ENCODE peak calls at places on chromosomes 4 and X, in four cellular contexts. One of them, this sample, is unnamed.

GRCh38 chr4:22090655-22091350 is 142.2 kb upstream of the KCNIP4 start:
- DNase-seq in H1: no peak
- DNase-seq in HCT116: no peak
- DNase-seq in K562: no peak
- DNase-seq in this sample: no peak

GRCh38 chrX:104310084-104310483 is 55.4 kb upstream of the ESX1 start:
- DNase-seq in HCT116: no peak
- DNase-seq in K562: no peak
- DNase-seq in H1: no peak
- DNase-seq in this sample: no peak

GRCh38 chr4:145734576-145735329 is 54.8 kb downstream of the C4orf51 start:
- DNase-seq in HCT116: no peak
- DNase-seq in H1: no peak
- DNase-seq in K562: no peak
- DNase-seq in this sample: peak

GRCh38 chr4:84529169-84529751 is 30.2 kb upstream of the NKX6-1 start:
- DNase-seq in HCT116: peak
- DNase-seq in H1: no peak
- DNase-seq in K562: peak
- DNase-seq in this sample: peak

GRCh38 chr4:111066001-111066400 is 443.1 kb upstream of the PITX2 start:
- DNase-seq in HCT116: no peak
- DNase-seq in K562: no peak
- DNase-seq in H1: no peak
- DNase-seq in this sample: no peak

GRCh38 chr4:148112231-148112982 is 329.8 kb downstream of the NR3C2 start:
- DNase-seq in H1: no peak
- DNase-seq in K562: no peak
- DNase-seq in HCT116: no peak
- DNase-seq in this sample: no peak

GRCh38 chrX:13762015-13762414 is 27.5 kb downstream of the OFD1 start:
- DNase-seq in K562: no peak
- DNase-seq in HCT116: no peak
- DNase-seq in H1: no peak
- DNase-seq in this sample: no peak

GRCh38 chrX:31572396-31572795 is 500.6 kb upstream of the FTHL17 start:
- DNase-seq in H1: no peak
- DNase-seq in HCT116: no peak
- DNase-seq in K562: no peak
- DNase-seq in this sample: no peak

GRCh38 chr4:14196141-14196540 is 568.6 kb upstream of the BOD1L1 start:
- DNase-seq in HCT116: no peak
- DNase-seq in H1: peak
- DNase-seq in K562: peak
- DNase-seq in this sample: no peak

GRCh38 chrX:120463241-120463640 is 5.9 kb downstream of the LAMP2 start:
- DNase-seq in K562: no peak
- DNase-seq in HCT116: no peak
- DNase-seq in H1: no peak
- DNase-seq in this sample: peak

GRCh38 chr4:2823671-2824328 is 19.8 kb upstream of the ADD1 start:
- DNase-seq in H1: no peak
- DNase-seq in K562: no peak
- DNase-seq in HCT116: no peak
- DNase-seq in this sample: no peak

GRCh38 chr4:127896069-127896468 is 15.4 kb downstream of the PLK4 start:
- DNase-seq in K562: no peak
- DNase-seq in H1: no peak
- DNase-seq in HCT116: no peak
- DNase-seq in this sample: no peak

GRCh38 chrX:51459125-51459524 is 37.3 kb downstream of the NUDT11 start:
- DNase-seq in H1: no peak
- DNase-seq in HCT116: peak
- DNase-seq in K562: no peak
- DNase-seq in this sample: peak

GRCh38 chr4:34516524-34516923 is 1727.8 kb downstream of the ARAP2 start:
- DNase-seq in K562: no peak
- DNase-seq in H1: no peak
- DNase-seq in HCT116: peak
- DNase-seq in this sample: no peak

GRCh38 chr4:79413486-79413885 is 5.5 kb upstream of the GK2 start:
- DNase-seq in H1: no peak
- DNase-seq in HCT116: no peak
- DNase-seq in K562: no peak
- DNase-seq in this sample: no peak

GRCh38 chrX:39491548-39492297 is 606.0 kb downstream of the BCOR start:
- DNase-seq in HCT116: no peak
- DNase-seq in H1: no peak
- DNase-seq in K562: peak
- DNase-seq in this sample: no peak

GRCh38 chrX:4710618-4711433 is 997.4 kb upstream of the PRKX start:
- DNase-seq in K562: no peak
- DNase-seq in HCT116: no peak
- DNase-seq in H1: no peak
- DNase-seq in this sample: peak

GRCh38 chrX:78133561-78133960 is 5.9 kb downstream of the TAF9B start:
- DNase-seq in K562: no peak
- DNase-seq in H1: no peak
- DNase-seq in HCT116: no peak
- DNase-seq in this sample: no peak

GRCh38 chr4:4755306-4755705 is 104.2 kb upstream of the MSX1 start:
- DNase-seq in K562: no peak
- DNase-seq in HCT116: no peak
- DNase-seq in H1: no peak
- DNase-seq in this sample: no peak

GRCh38 chr4:100483796-100484195 is 34.0 kb downstream of the EMCN start:
- DNase-seq in HCT116: no peak
- DNase-seq in K562: no peak
- DNase-seq in H1: no peak
- DNase-seq in this sample: no peak

GRCh38 chr4:87078987-87079469 is 141.4 kb downstream of the KLHL8 start:
- DNase-seq in K562: no peak
- DNase-seq in H1: no peak
- DNase-seq in HCT116: no peak
- DNase-seq in this sample: no peak

GRCh38 chr4:127586922-127587571 is 45.7 kb upstream of the INTU start:
- DNase-seq in H1: no peak
- DNase-seq in K562: peak
- DNase-seq in HCT116: peak
- DNase-seq in this sample: peak

GRCh38 chr4:184599492-184600135 is 49.6 kb downstream of the CASP3 start:
- DNase-seq in K562: no peak
- DNase-seq in H1: no peak
- DNase-seq in HCT116: no peak
- DNase-seq in this sample: no peak

GRCh38 chr4:151553874-151554273 is 144.9 kb downstream of the FHIP1A start:
- DNase-seq in K562: no peak
- DNase-seq in HCT116: no peak
- DNase-seq in H1: no peak
- DNase-seq in this sample: no peak

GRCh38 chr4:82452026-82452425 is 21.6 kb downstream of the ENOPH1 start:
- DNase-seq in K562: no peak
- DNase-seq in H1: no peak
- DNase-seq in HCT116: no peak
- DNase-seq in this sample: no peak

GRCh38 chr4:105715692-105716278 is 7.2 kb downstream of the GSTCD start:
- DNase-seq in K562: no peak
- DNase-seq in H1: no peak
- DNase-seq in HCT116: peak
- DNase-seq in this sample: peak

GRCh38 chr4:56641494-56642051 is 39.5 kb downstream of the HOPX start:
- DNase-seq in K562: no peak
- DNase-seq in H1: no peak
- DNase-seq in HCT116: peak
- DNase-seq in this sample: no peak

GRCh38 chr4:154623995-154624394 is 11.5 kb upstream of the FGG start:
- DNase-seq in H1: no peak
- DNase-seq in HCT116: no peak
- DNase-seq in K562: no peak
- DNase-seq in this sample: no peak

GRCh38 chr4:154630307-154630706 is 17.9 kb upstream of the FGG start:
- DNase-seq in H1: no peak
- DNase-seq in K562: no peak
- DNase-seq in HCT116: no peak
- DNase-seq in this sample: no peak

GRCh38 chr4:154622598-154622997 is 10.1 kb upstream of the FGG start:
- DNase-seq in K562: peak
- DNase-seq in HCT116: peak
- DNase-seq in H1: no peak
- DNase-seq in this sample: peak

GRCh38 chr4:154626793-154627484 is 14.5 kb upstream of the FGG start:
- DNase-seq in HCT116: peak
- DNase-seq in K562: peak
- DNase-seq in H1: peak
- DNase-seq in this sample: peak
- TF ChIP-seq FOSL1 in HCT116: no peak
- TF ChIP-seq FOSL1 in K562: no peak
- TF ChIP-seq FOSL1 in H1: no peak
- TF ChIP-seq FOSL1 in this sample: no peak

DNA sequence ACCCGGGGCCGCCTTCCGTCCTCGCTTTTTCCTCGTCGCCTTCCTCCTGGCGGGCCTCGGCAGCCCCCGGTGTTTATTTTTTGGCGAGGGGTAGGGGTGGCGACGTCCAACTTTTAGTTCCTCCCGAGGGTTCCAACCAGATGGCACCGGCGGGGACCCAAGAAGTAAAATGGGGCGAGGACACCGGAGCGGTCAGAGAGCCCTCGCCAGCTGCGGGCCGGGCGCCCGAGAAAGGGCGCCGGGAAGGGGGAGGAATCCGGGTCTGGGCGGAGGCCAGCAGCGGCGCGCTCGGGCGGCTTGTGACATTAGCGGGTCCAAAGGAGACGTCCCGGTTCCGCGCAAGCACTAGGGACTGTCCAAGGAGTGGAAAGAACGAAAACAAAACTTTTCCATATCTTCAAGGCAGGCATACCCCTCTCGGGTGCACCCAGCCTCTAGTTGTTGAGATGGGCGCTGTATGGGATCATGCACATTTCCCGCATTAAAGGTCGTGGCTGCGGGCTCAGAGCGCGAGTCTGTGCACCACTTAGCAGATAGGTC is 691 bp upstream of the USP46 start:
- DNase-seq in K562: peak
- DNase-seq in HCT116: no peak
- DNase-seq in H1: no peak
- DNase-seq in this sample: peak
- TF ChIP-seq FOSL1 in K562: no peak
- TF ChIP-seq FOSL1 in HCT116: no peak
- TF ChIP-seq FOSL1 in H1: no peak
- TF ChIP-seq FOSL1 in this sample: no peak

GRCh38 chr4:96736352-96736889 is 896.5 kb downstream of the PDHA2 start:
- DNase-seq in H1: peak
- DNase-seq in HCT116: peak
- DNase-seq in K562: no peak
- DNase-seq in this sample: no peak
- TF ChIP-seq FOSL1 in H1: peak
- TF ChIP-seq FOSL1 in HCT116: peak
- TF ChIP-seq FOSL1 in K562: no peak
- TF ChIP-seq FOSL1 in this sample: no peak

GRCh38 chr4:115042496-115042895 is 70.9 kb downstream of the NDST4 start:
- DNase-seq in K562: no peak
- DNase-seq in HCT116: no peak
- DNase-seq in H1: no peak
- DNase-seq in this sample: peak
- TF ChIP-seq FOSL1 in K562: no peak
- TF ChIP-seq FOSL1 in HCT116: no peak
- TF ChIP-seq FOSL1 in H1: no peak
- TF ChIP-seq FOSL1 in this sample: no peak

This sample was measured in HepG2.